ENCODE peak calls at places on chromosome 14, in four cellular contexts. T is mucosa of descending colon, X is fibroblast of pulmonary artery, Z is foreskin fibroblast. U is an unnamed sample.

GRCh38 chr14:47619397-47619796 is 56.0 kb downstream of the MDGA2 start:
- DNase-seq in X (no peak), T (no peak), Z (no peak), U (no peak)

GRCh38 chr14:36588119-36588518 is 5.7 kb upstream of the NKX2-8 start:
- DNase-seq in X (no peak), Z (no peak), T (no peak), U (no peak)

GRCh38 chr14:38749936-38750335 is 353.1 kb downstream of the SEC23A start:
- DNase-seq in Z (no peak), X (no peak), T (no peak), U (no peak)

GRCh38 chr14:93691042-93691780 is 97.1 kb downstream of the PRIMA1 start:
- DNase-seq in T (no peak), X (no peak), Z (no peak), U (no peak)

GRCh38 chr14:46058964-46059580 is 592.5 kb downstream of the RPL10L start:
- DNase-seq in X (no peak), T (no peak), Z (no peak), U (no peak)

GRCh38 chr14:23055621-23056256 is 1.6 kb downstream of the CDH24 start:
- DNase-seq in Z (peak; percentile 75), X (no peak), T (no peak), U (no peak)

GRCh38 chr14:91118511-91119068 is 4.7 kb downstream of the DGLUCY start:
- DNase-seq in T (no peak), X (no peak), Z (no peak), U (no peak)

GRCh38 chr14:105880616-105881015 is 354.2 kb downstream of the TMEM121 start:
- DNase-seq in Z (no peak), X (no peak), T (no peak), U (no peak)

GRCh38 chr14:105493921-105494605 is 3.0 kb downstream of the TEDC1 start:
- DNase-seq in X (no peak), T (peak; percentile 27), Z (no peak), U (no peak)

GRCh38 chr14:64808449-64808848 is 71.3 kb downstream of the SPTB start:
- DNase-seq in Z (no peak), T (no peak), X (no peak), U (no peak)

GRCh38 chr14:94056579-94057308 is 24.3 kb downstream of the DDX24 start:
- DNase-seq in T (no peak), X (peak; percentile 36), Z (no peak), U (no peak)

GRCh38 chr14:49865431-49865859 is 12.9 kb upstream of the NEMF start:
- DNase-seq in T (peak; percentile 92), Z (peak; percentile 90), X (peak; percentile 76), U (no peak)

GRCh38 chr14:96484391-96484790 is 17.8 kb upstream of the PAPOLA start:
- DNase-seq in Z (no peak), X (no peak), T (no peak), U (no peak)

GRCh38 chr14:64763801-64764511 is 59.7 kb downstream of the PLEKHG3 start:
- DNase-seq in T (no peak), X (peak; percentile 54), Z (peak; percentile 68), U (no peak)

GRCh38 chr14:87638196-87638595 is 354.8 kb downstream of the GALC start:
- DNase-seq in X (no peak), Z (no peak), T (no peak), U (no peak)

GRCh38 chr14:54502602-54503001 is 7.1 kb upstream of the CGRRF1 start:
- DNase-seq in T (no peak), Z (peak; percentile 39), X (no peak), U (no peak)
- H3K4me3 ChIP-seq in T (no peak overlapping the region), Z (no peak overlapping the region), X (no peak overlapping the region), U (no peak overlapping the region)

GRCh38 chr14:70357985-70358384 is 1.5 kb downstream of the COX16 start:
- DNase-seq in T (no peak), Z (no peak), X (no peak), U (no peak)
- H3K4me3 ChIP-seq in T (no peak overlapping the region), Z (peak overlapping the region; percentile 98), X (peak overlapping the region; percentile 95), U (no peak overlapping the region)

GRCh38 chr14:77140937-77141591 is 527 bp downstream of the ZDHHC22 start:
- DNase-seq in T (no peak), Z (peak; percentile 51), X (peak; percentile 18), U (no peak)

GRCh38 chr14:77139022-77139421 is 2.6 kb downstream of the ZDHHC22 start:
- DNase-seq in Z (no peak), T (no peak), X (no peak), U (no peak)

GRCh38 chr14:77139540-77140342 is 1.9 kb downstream of the ZDHHC22 start:
- DNase-seq in X (peak; percentile 24), T (peak; percentile 47), Z (peak; percentile 44), U (no peak)

GRCh38 chr14:77141592-77142288 is at the start of gene ZDHHC22:
- DNase-seq in Z (peak; percentile 30), X (no peak), T (no peak), U (no peak)

DNA sequence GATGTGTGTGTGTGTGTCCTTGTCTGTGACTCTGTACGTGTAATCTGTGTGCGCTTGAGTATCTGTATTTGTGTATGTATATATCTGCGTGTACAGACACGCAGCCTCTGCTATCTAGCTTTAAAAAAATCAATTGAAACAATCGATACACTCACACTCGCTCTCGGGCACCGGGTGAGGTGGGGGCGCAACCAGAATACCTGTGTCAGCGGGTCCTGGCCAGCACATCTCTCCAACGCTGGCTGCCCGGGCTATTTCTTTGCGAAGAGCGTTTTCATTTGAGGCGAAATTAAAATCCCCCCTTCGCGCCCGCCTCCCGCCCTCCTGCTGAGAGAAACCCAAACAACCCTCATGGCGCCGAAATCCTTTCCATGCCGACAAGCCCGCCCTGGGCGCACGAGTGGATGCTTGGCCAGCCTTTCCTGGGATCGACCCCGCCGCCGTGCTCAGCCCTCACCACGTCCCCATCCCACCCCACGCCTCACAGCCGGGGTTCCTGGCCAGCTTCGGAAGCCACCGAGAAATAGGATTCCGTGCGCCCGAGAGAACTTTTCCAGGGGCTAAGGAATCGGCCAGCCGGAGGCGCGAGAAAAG is 1.2 kb downstream of the ZDHHC22 start:
- DNase-seq in X (no peak), Z (peak; percentile 35), T (no peak), U (no peak)
- H3K4me3 ChIP-seq in X (no peak overlapping the region), Z (peak overlapping the region; percentile 8), T (no peak overlapping the region), U (no peak overlapping the region)

GRCh38 chr14:100453930-100454329 is 130.8 kb downstream of the SLC25A47 start:
- DNase-seq in Z (no peak), X (no peak), T (no peak), U (no peak)
- H3K4me3 ChIP-seq in Z (no peak overlapping the region), X (no peak overlapping the region), T (no peak overlapping the region), U (no peak overlapping the region)

GRCh38 chr14:51868405-51868804 is 8.0 kb downstream of the GNG2 start:
- DNase-seq in T (no peak), X (no peak), Z (no peak), U (no peak)

GRCh38 chr14:51869426-51870113 is 9.2 kb downstream of the GNG2 start:
- DNase-seq in T (no peak), X (no peak), Z (no peak), U (no peak)

GRCh38 chr14:51872396-51872795 is 12.0 kb downstream of the GNG2 start:
- DNase-seq in T (no peak), Z (peak; percentile 32), X (no peak), U (no peak)

GRCh38 chr14:51871846-51872245 is 11.4 kb downstream of the GNG2 start:
- DNase-seq in Z (no peak), T (no peak), X (no peak), U (no peak)

DNA sequence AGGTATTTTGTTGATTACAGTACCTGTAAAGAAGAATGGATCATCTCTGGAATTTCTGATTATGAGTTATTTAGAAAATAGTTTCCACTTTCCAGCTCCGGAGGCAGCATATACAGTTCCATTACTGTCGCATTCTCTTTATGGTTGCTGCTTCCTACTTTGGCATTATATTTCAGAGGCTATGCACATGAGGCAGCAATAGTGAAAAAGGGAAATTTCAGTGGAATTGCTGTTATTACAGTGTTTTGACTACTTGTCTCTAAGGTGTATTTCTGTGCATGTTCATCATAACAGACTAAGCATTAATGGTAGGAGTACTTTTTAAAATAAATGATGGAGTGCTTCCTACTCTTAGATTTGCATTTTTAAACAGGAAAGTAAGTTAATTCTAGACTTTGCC is 10.2 kb downstream of the GNG2 start:
- DNase-seq in T (no peak), Z (no peak), X (no peak), U (no peak)
- H3K4me3 ChIP-seq in T (no peak overlapping the region), Z (no peak overlapping the region), X (no peak overlapping the region), U (no peak overlapping the region)

GRCh38 chr14:25050494-25051170 is 685 bp upstream of the STXBP6 start:
- DNase-seq in T (no peak), X (peak; percentile 75), Z (peak; percentile 88), U (no peak)
- H3K4me3 ChIP-seq in T (peak overlapping the region; percentile 53), X (peak overlapping the region; percentile 58), Z (peak overlapping the region; percentile 72), U (peak overlapping the region; percentile 66)

DNA sequence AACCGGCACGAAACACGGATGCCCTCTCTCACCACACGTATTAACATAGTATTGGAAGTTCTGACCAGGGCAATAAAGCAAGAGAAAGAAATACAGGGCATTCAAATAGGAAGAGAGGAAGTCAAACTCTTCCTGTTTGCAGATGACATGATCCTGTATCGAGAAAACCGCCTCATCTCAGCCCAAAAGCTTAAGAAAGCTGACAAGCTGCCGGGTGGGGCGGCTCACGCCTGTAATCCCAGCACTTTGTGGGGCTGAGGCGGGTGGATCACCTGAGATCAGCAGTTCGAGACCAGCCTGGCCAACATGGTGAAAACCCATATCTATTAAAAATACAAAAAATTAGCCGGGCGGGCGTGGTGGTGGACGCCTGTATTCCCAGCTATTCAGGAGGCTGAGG is 17.7 kb downstream of the OR6S1 start:
- DNase-seq in X (no peak), Z (no peak), T (no peak), U (no peak)
- H3K4me3 ChIP-seq in X (no peak overlapping the region), Z (no peak overlapping the region), T (no peak overlapping the region), U (no peak overlapping the region)

U was measured in esophagus squamous epithelium.